ENCODE peak calls at places on chromosomes 5 and 9, in seven cellular contexts. One of them, this sample, is unnamed.

GRCh38 chr9:113649054-113649453 is 185.5 kb downstream of the RGS3 start:
- DNase-seq in SK-N-SH: peak; percentile 90
- DNase-seq in GM12878: no peak
- DNase-seq in K562: no peak
- DNase-seq in H1: no peak
- DNase-seq in GM12891: no peak
- DNase-seq in HepG2: no peak
- DNase-seq in this sample: no peak

GRCh38 chr5:100900142-100900795 is 2.8 kb downstream of the ST8SIA4 start:
- DNase-seq in HepG2: no peak
- DNase-seq in SK-N-SH: no peak
- DNase-seq in K562: no peak
- DNase-seq in GM12878: no peak
- DNase-seq in H1: no peak
- DNase-seq in GM12891: no peak
- DNase-seq in this sample: no peak

GRCh38 chr5:94313188-94313587 is 305.2 kb downstream of the KIAA0825 start:
- DNase-seq in SK-N-SH: no peak
- DNase-seq in H1: no peak
- DNase-seq in HepG2: no peak
- DNase-seq in GM12891: no peak
- DNase-seq in K562: no peak
- DNase-seq in GM12878: no peak
- DNase-seq in this sample: no peak

GRCh38 chr5:20949636-20950035 is 961.6 kb upstream of the CDH18 start:
- DNase-seq in K562: no peak
- DNase-seq in H1: no peak
- DNase-seq in HepG2: no peak
- DNase-seq in GM12878: no peak
- DNase-seq in SK-N-SH: no peak
- DNase-seq in GM12891: no peak
- DNase-seq in this sample: no peak

GRCh38 chr5:73031839-73032238 is 76.0 kb downstream of the FCHO2 start:
- DNase-seq in GM12878: no peak
- DNase-seq in GM12891: no peak
- DNase-seq in K562: no peak
- DNase-seq in H1: no peak
- DNase-seq in HepG2: no peak
- DNase-seq in SK-N-SH: peak; percentile 12
- DNase-seq in this sample: no peak

GRCh38 chr5:167661605-167662004 is 629.8 kb upstream of the WWC1 start:
- DNase-seq in K562: no peak
- DNase-seq in GM12891: no peak
- DNase-seq in SK-N-SH: no peak
- DNase-seq in HepG2: no peak
- DNase-seq in H1: no peak
- DNase-seq in GM12878: no peak
- DNase-seq in this sample: no peak

GRCh38 chr5:147727200-147727599 is 55.3 kb downstream of the JAKMIP2 start:
- DNase-seq in K562: no peak
- DNase-seq in SK-N-SH: no peak
- DNase-seq in GM12891: no peak
- DNase-seq in HepG2: no peak
- DNase-seq in GM12878: no peak
- DNase-seq in H1: no peak
- DNase-seq in this sample: no peak

GRCh38 chr9:13990994-13991393 is 322.9 kb downstream of the NFIB start:
- DNase-seq in H1: no peak
- DNase-seq in GM12878: no peak
- DNase-seq in GM12891: no peak
- DNase-seq in SK-N-SH: no peak
- DNase-seq in HepG2: no peak
- DNase-seq in K562: no peak
- DNase-seq in this sample: no peak

GRCh38 chr9:116806075-116806474 is 119.0 kb downstream of the TRIM32 start:
- DNase-seq in GM12878: no peak
- DNase-seq in SK-N-SH: no peak
- DNase-seq in HepG2: no peak
- DNase-seq in K562: no peak
- DNase-seq in GM12891: no peak
- DNase-seq in H1: no peak
- DNase-seq in this sample: no peak

GRCh38 chr9:95581900-95582299 is 65.1 kb upstream of the PTCH1 start:
- DNase-seq in H1: no peak
- DNase-seq in GM12891: no peak
- DNase-seq in HepG2: no peak
- DNase-seq in SK-N-SH: no peak
- DNase-seq in K562: no peak
- DNase-seq in GM12878: no peak
- DNase-seq in this sample: no peak

GRCh38 chr9:2727966-2728613 is 10.8 kb downstream of the KCNV2 start:
- DNase-seq in K562: peak; percentile 19
- DNase-seq in GM12891: no peak
- DNase-seq in SK-N-SH: peak; percentile 40
- DNase-seq in HepG2: peak; percentile 58
- DNase-seq in H1: no peak
- DNase-seq in GM12878: peak; percentile 61
- DNase-seq in this sample: no peak

GRCh38 chr5:760363-761205 is 23.9 kb downstream of the ZDHHC11B start:
- DNase-seq in SK-N-SH: peak; percentile 39
- DNase-seq in GM12891: no peak
- DNase-seq in H1: no peak
- DNase-seq in HepG2: no peak
- DNase-seq in GM12878: no peak
- DNase-seq in K562: no peak
- DNase-seq in this sample: no peak

GRCh38 chr5:180209137-180209581 is at the start of gene RASGEF1C:
- DNase-seq in H1: no peak
- DNase-seq in GM12891: peak; percentile 86
- DNase-seq in HepG2: peak; percentile 16
- DNase-seq in SK-N-SH: peak; percentile 97
- DNase-seq in K562: peak; percentile 88
- DNase-seq in GM12878: no peak
- DNase-seq in this sample: peak; percentile 67

GRCh38 chr5:115379622-115380344 is 83.3 kb upstream of the CCDC112 start:
- DNase-seq in GM12878: peak; percentile 24
- DNase-seq in GM12891: no peak
- DNase-seq in SK-N-SH: no peak
- DNase-seq in K562: no peak
- DNase-seq in HepG2: no peak
- DNase-seq in H1: no peak
- DNase-seq in this sample: no peak

GRCh38 chr5:32713396-32714381 is 2.6 kb downstream of the NPR3 start:
- DNase-seq in GM12878: no peak
- DNase-seq in K562: no peak
- DNase-seq in HepG2: no peak
- DNase-seq in H1: no peak
- DNase-seq in GM12891: peak; percentile 14
- DNase-seq in SK-N-SH: peak; percentile 26
- DNase-seq in this sample: no peak

GRCh38 chr5:127871448-127872153 is 168.4 kb downstream of the CCDC192 start:
- DNase-seq in GM12878: no peak
- DNase-seq in SK-N-SH: no peak
- DNase-seq in K562: no peak
- DNase-seq in GM12891: no peak
- DNase-seq in HepG2: no peak
- DNase-seq in H1: no peak
- DNase-seq in this sample: no peak

GRCh38 chr9:677461-678097 is 163.9 kb upstream of the DMRT1 start:
- DNase-seq in K562: no peak
- DNase-seq in HepG2: peak; percentile 54
- DNase-seq in GM12891: no peak
- DNase-seq in GM12878: no peak
- DNase-seq in H1: no peak
- DNase-seq in SK-N-SH: no peak
- DNase-seq in this sample: no peak

GRCh38 chr5:113090336-113091106 is 113.9 kb downstream of the DCP2 start:
- DNase-seq in HepG2: no peak
- DNase-seq in K562: no peak
- DNase-seq in SK-N-SH: peak; percentile 33
- DNase-seq in GM12878: no peak
- DNase-seq in H1: no peak
- DNase-seq in GM12891: no peak
- DNase-seq in this sample: no peak

GRCh38 chr5:177478711-177479646 is 5.5 kb upstream of the DBN1 start:
- DNase-seq in SK-N-SH: peak; percentile 73
- DNase-seq in GM12891: no peak
- DNase-seq in GM12878: no peak
- DNase-seq in K562: no peak
- DNase-seq in HepG2: no peak
- DNase-seq in H1: no peak
- DNase-seq in this sample: no peak

GRCh38 chr5:111070272-111071134 is 1.0 kb upstream of the TSLP start:
- DNase-seq in K562: no peak
- DNase-seq in H1: no peak
- DNase-seq in GM12878: no peak
- DNase-seq in GM12891: no peak
- DNase-seq in SK-N-SH: no peak
- DNase-seq in HepG2: no peak
- DNase-seq in this sample: no peak

GRCh38 chr9:90964101-90965020 is 162.7 kb downstream of the SYK start:
- DNase-seq in H1: no peak
- DNase-seq in HepG2: peak; percentile 3
- DNase-seq in GM12878: no peak
- DNase-seq in SK-N-SH: peak; percentile 51
- DNase-seq in K562: peak; percentile 11
- DNase-seq in GM12891: peak; percentile 18
- DNase-seq in this sample: no peak

GRCh38 chr9:91954841-91955471 is 4.9 kb upstream of the ROR2 start:
- DNase-seq in HepG2: peak; percentile 33
- DNase-seq in H1: no peak
- DNase-seq in SK-N-SH: peak; percentile 68
- DNase-seq in K562: peak; percentile 68
- DNase-seq in GM12878: no peak
- DNase-seq in GM12891: no peak
- DNase-seq in this sample: no peak

GRCh38 chr9:106864533-106865143 is 1.7 kb downstream of the ZNF462 start:
- DNase-seq in K562: no peak
- DNase-seq in H1: no peak
- DNase-seq in SK-N-SH: peak; percentile 34
- DNase-seq in GM12891: no peak
- DNase-seq in GM12878: no peak
- DNase-seq in HepG2: no peak
- DNase-seq in this sample: no peak

GRCh38 chr9:81490605-81491331 is 198.6 kb downstream of the TLE1 start:
- DNase-seq in HepG2: no peak
- DNase-seq in GM12891: no peak
- DNase-seq in H1: no peak
- DNase-seq in GM12878: no peak
- DNase-seq in K562: no peak
- DNase-seq in SK-N-SH: no peak
- DNase-seq in this sample: no peak

GRCh38 chr5:35198681-35199080 is 31.6 kb downstream of the PRLR start:
- DNase-seq in SK-N-SH: no peak
- DNase-seq in K562: no peak
- DNase-seq in HepG2: no peak
- DNase-seq in GM12891: no peak
- DNase-seq in GM12878: no peak
- DNase-seq in H1: no peak
- DNase-seq in this sample: no peak

GRCh38 chr9:124814178-124814535 is 37.2 kb downstream of the OLFML2A start:
- DNase-seq in HepG2: no peak
- DNase-seq in GM12878: no peak
- DNase-seq in H1: no peak
- DNase-seq in GM12891: no peak
- DNase-seq in K562: no peak
- DNase-seq in SK-N-SH: no peak
- DNase-seq in this sample: no peak

GRCh38 chr5:115543365-115543700 is 1.2 kb downstream of the FEM1C start:
- DNase-seq in GM12878: no peak
- DNase-seq in SK-N-SH: no peak
- DNase-seq in K562: no peak
- DNase-seq in HepG2: peak; percentile 79
- DNase-seq in H1: no peak
- DNase-seq in GM12891: no peak
- DNase-seq in this sample: no peak

GRCh38 chr9:137241490-137242328 is 622 bp downstream of the TUBB4B start:
- DNase-seq in SK-N-SH: peak; percentile 75
- DNase-seq in H1: no peak
- DNase-seq in GM12878: no peak
- DNase-seq in K562: peak; percentile 83
- DNase-seq in HepG2: peak; percentile 54
- DNase-seq in GM12891: peak; percentile 65
- DNase-seq in this sample: peak; percentile 62
- TF ChIP-seq POLR2AphosphoS5 in SK-N-SH: no peak
- TF ChIP-seq POLR2AphosphoS5 in H1: no peak
- TF ChIP-seq POLR2AphosphoS5 in GM12878: no peak
- TF ChIP-seq POLR2AphosphoS5 in K562: peak; percentile 16
- TF ChIP-seq POLR2AphosphoS5 in HepG2: no peak
- TF ChIP-seq POLR2AphosphoS5 in GM12891: no peak
- TF ChIP-seq POLR2AphosphoS5 in this sample: no peak

DNA sequence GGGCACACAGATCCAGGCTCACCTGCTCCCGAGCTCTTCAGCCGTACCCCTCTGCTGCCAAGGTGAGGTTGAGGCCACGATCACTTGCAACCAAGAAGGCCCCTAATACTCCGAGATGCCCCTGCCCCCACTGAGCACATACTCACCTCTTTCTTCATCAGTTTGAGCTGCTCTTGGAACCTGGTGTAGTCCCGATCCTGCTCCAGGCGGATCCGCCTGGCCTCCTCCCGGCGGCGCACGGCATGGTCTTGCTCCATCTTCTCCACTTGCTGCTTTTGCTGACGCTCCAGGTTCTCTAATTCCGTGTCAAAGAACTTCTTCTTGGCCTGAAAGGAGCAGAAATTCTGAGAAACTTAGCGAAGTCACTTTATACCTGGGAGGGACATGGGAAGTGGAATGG is 75.7 kb upstream of the FBXW11 start:
- DNase-seq in SK-N-SH: no peak
- DNase-seq in H1: no peak
- DNase-seq in K562: no peak
- DNase-seq in GM12878: no peak
- DNase-seq in HepG2: no peak
- DNase-seq in GM12891: no peak
- DNase-seq in this sample: no peak
- TF ChIP-seq TAF1 in SK-N-SH: no peak
- TF ChIP-seq TAF1 in H1: no peak
- TF ChIP-seq TAF1 in K562: no peak
- TF ChIP-seq TAF1 in GM12878: no peak
- TF ChIP-seq TAF1 in HepG2: no peak
- TF ChIP-seq TAF1 in GM12891: no peak
- TF ChIP-seq TAF1 in this sample: no peak

DNA sequence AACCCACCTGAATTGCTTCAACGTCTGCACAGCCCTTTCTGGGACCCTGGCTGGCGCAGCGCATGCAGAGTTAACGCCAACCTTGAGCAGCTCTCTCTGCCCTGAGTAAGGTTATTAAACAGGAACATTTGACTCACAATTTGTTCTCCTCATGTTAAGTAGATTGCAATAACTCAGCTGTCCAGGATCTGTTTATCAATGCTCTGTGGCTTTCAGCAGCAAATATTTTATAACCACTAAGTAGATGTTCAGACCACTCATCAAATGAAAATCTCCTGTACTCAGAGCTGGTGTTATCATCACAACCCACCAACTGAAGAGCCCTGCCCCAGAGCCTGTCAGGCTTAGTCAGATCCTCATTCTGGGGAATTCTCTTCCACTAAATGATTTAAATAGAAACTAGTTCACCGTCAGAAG is 403.0 kb downstream of the ZNF608 start:
- DNase-seq in GM12891: no peak
- DNase-seq in HepG2: no peak
- DNase-seq in K562: no peak
- DNase-seq in SK-N-SH: no peak
- DNase-seq in GM12878: no peak
- DNase-seq in H1: no peak
- DNase-seq in this sample: no peak
- TF ChIP-seq POLR2AphosphoS5 in GM12891: no peak
- TF ChIP-seq POLR2AphosphoS5 in HepG2: no peak
- TF ChIP-seq POLR2AphosphoS5 in K562: no peak
- TF ChIP-seq POLR2AphosphoS5 in SK-N-SH: peak; percentile 79
- TF ChIP-seq POLR2AphosphoS5 in GM12878: no peak
- TF ChIP-seq POLR2AphosphoS5 in H1: no peak
- TF ChIP-seq POLR2AphosphoS5 in this sample: no peak

GRCh38 chr9:20394928-20395327 is 227.4 kb downstream of the MLLT3 start:
- DNase-seq in K562: no peak
- DNase-seq in SK-N-SH: no peak
- DNase-seq in GM12878: no peak
- DNase-seq in GM12891: no peak
- DNase-seq in H1: no peak
- DNase-seq in HepG2: no peak
- DNase-seq in this sample: no peak
- TF ChIP-seq TAF1 in K562: no peak
- TF ChIP-seq TAF1 in SK-N-SH: no peak
- TF ChIP-seq TAF1 in GM12878: no peak
- TF ChIP-seq TAF1 in GM12891: no peak
- TF ChIP-seq TAF1 in H1: no peak
- TF ChIP-seq TAF1 in HepG2: no peak
- TF ChIP-seq TAF1 in this sample: no peak